ENCODE peak calls at places on chromosomes 16 and 17, in ten cellular contexts. Y, R, U, O, J, Z, V, K, E and W are unnamed samples.

GRCh38 chr17:1742371-1743093 is at the start of gene SERPINF2:
- DNase-seq in Y (no peak), R (no peak), U (no peak), O (no peak), J (no peak), Z (no peak), V (no peak), K (peak), E (no peak), W (peak)

GRCh38 chr17:76371656-76372628 is 12.5 kb upstream of the SPHK1 start:
- DNase-seq in Y (no peak), R (no peak), U (peak), O (peak), J (no peak), Z (no peak), V (no peak), K (peak), E (peak), W (no peak)

GRCh38 chr17:17435323-17435722 is 41.5 kb upstream of the MED9 start:
- DNase-seq in Y (no peak), R (no peak), U (peak), O (peak), J (no peak), Z (no peak), V (no peak), K (peak), E (peak), W (no peak)

GRCh38 chr16:75377971-75378386 is 55.3 kb downstream of the CFDP1 start:
- DNase-seq in Y (peak), R (no peak), U (peak), O (peak), J (no peak), Z (no peak), V (no peak), K (peak), E (peak), W (no peak)

GRCh38 chr17:2749784-2750181 is 331 bp upstream of the CCDC92B start:
- DNase-seq in Y (peak), R (peak), U (peak), O (peak), J (peak), Z (peak), V (peak), K (peak), E (peak), W (peak)

GRCh38 chr17:15262291-15263205 is 2.6 kb downstream of the PMP22 start:
- DNase-seq in Y (peak), R (no peak), U (peak), O (peak), J (no peak), Z (peak), V (peak), K (peak), E (peak), W (no peak)

GRCh38 chr17:59375858-59376257 is 44.4 kb downstream of the YPEL2 start:
- DNase-seq in Y (no peak), R (no peak), U (no peak), O (no peak), J (no peak), Z (no peak), V (no peak), K (no peak), E (no peak), W (no peak)

GRCh38 chr16:1300664-1301476 is 8.6 kb upstream of the UBE2I start:
- DNase-seq in Y (peak), R (peak), U (no peak), O (peak), J (peak), Z (peak), V (peak), K (peak), E (peak), W (peak)

GRCh38 chr17:78995761-78996451 is 13.7 kb downstream of the CANT1 start:
- DNase-seq in Y (peak), R (no peak), U (no peak), O (no peak), J (no peak), Z (peak), V (peak), K (peak), E (no peak), W (no peak)

GRCh38 chr17:2179615-2180295 is 123.8 kb downstream of the SMG6 start:
- DNase-seq in Y (no peak), R (no peak), U (no peak), O (peak), J (no peak), Z (peak), V (peak), K (no peak), E (peak), W (no peak)

GRCh38 chr17:76643553-76644148 is at the start of gene ST6GALNAC1:
- DNase-seq in Y (no peak), R (no peak), U (peak), O (peak), J (no peak), Z (no peak), V (peak), K (no peak), E (peak), W (no peak)

GRCh38 chr17:80800775-80801391 is 190.8 kb upstream of the CHMP6 start:
- DNase-seq in Y (peak), R (no peak), U (no peak), O (no peak), J (no peak), Z (no peak), V (no peak), K (no peak), E (no peak), W (no peak)

GRCh38 chr17:78838574-78839005 is 2.0 kb downstream of the USP36 start:
- DNase-seq in Y (no peak), R (no peak), U (no peak), O (peak), J (no peak), Z (no peak), V (peak), K (peak), E (no peak), W (no peak)

GRCh38 chr16:78607465-78607864 is 508.0 kb downstream of the WWOX start:
- DNase-seq in Y (no peak), R (no peak), U (peak), O (peak), J (no peak), Z (no peak), V (no peak), K (no peak), E (no peak), W (no peak)

GRCh38 chr16:86718118-86718517 is 139.8 kb downstream of the FOXL1 start:
- DNase-seq in Y (no peak), R (no peak), U (peak), O (peak), J (no peak), Z (no peak), V (no peak), K (peak), E (no peak), W (no peak)